ENCODE peak calls at places on chromosomes 12 and 14, in six cellular contexts. P is Calu3, M is mesothelial cell of epicardium, C is body of pancreas, T is mucosa of descending colon, V is AG09309. Y is an unnamed sample.

GRCh38 chr14:77641534-77642341 is 25.3 kb upstream of the SPTLC2 start:
- DNase-seq in T (peak), V (no peak), M (no peak), P (peak), C (peak), Y (no peak)

GRCh38 chr12:132003846-132004245 is 54.1 kb downstream of the EP400 start:
- DNase-seq in M (no peak), T (no peak), P (no peak), V (peak), C (no peak), Y (no peak)

GRCh38 chr12:122106891-122107660 is 28.5 kb downstream of the MLXIP start:
- DNase-seq in M (no peak), P (no peak), C (peak), V (peak), T (peak), Y (no peak)

GRCh38 chr12:52372216-52373154 is 5.2 kb upstream of the KRT85 start:
- DNase-seq in V (peak), P (peak), T (no peak), M (peak), C (peak), Y (no peak)

GRCh38 chr14:50363734-50364113 is 33.0 kb downstream of the CDKL1 start:
- DNase-seq in P (no peak), C (no peak), M (no peak), V (no peak), T (no peak), Y (no peak)

GRCh38 chr14:39230416-39230815 is 3.3 kb upstream of the MIA2 start:
- DNase-seq in C (no peak), P (no peak), T (no peak), M (no peak), V (no peak), Y (no peak)

GRCh38 chr14:56004323-56004722 is 113.9 kb upstream of the PELI2 start:
- DNase-seq in T (no peak), V (no peak), M (no peak), C (no peak), P (no peak), Y (no peak)

GRCh38 chr14:23378612-23379220 is 1.9 kb downstream of the CMTM5 start:
- DNase-seq in T (no peak), C (no peak), P (no peak), M (no peak), V (no peak), Y (no peak)

GRCh38 chr14:23078692-23079116 is 16.2 kb downstream of the ACIN1 start:
- DNase-seq in V (peak), M (no peak), C (no peak), P (peak), T (no peak), Y (no peak)

GRCh38 chr12:132248439-132249157 is 80.8 kb downstream of the GALNT9 start:
- DNase-seq in P (no peak), M (no peak), C (no peak), V (no peak), T (peak), Y (no peak)

DNA sequence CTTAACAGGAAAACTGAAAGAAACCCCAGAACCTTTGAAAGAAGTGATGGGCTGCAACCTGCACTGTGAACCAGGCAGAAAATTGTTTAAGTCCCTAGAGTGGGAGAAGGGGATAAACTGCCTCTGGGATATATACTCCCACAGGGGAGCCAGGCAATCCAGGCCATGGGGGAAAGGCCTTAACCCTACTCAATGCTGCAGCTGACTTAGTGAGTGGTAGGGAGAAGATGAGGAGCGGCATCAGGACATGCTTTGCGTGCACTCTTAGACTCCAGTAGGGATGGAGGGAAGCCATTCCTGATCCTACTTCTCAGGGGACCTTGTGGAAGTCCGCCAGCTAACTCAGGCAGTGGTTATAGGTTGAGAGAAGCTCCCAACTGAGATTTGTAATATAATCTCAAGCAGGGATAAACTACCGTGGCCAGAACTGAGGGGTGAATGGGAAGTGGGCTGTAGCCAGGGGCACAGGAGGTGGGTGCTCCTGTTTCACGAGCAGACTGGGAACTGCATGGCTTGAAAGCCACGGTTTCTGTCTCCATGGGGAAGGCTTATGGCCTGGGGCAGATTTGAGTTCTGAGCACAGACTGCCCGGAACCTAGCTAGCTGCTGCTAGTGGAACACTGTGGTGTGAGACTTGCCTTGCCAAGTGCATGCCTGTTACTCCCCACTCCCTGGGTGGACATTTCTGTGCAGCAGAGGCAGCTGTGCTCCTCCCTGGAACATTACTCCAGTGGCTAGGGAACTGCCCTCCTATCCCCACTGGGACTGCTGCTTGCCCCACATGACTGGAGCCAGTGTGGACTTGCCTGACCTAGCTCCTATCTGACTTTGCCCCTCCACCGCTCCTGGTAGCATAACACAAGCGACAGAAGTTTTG is 119.2 kb upstream of the SCAF11 start:
- DNase-seq in T (no peak), M (no peak), C (no peak), P (no peak), V (no peak), Y (no peak)
- TF ChIP-seq CTCF in T (no peak), M (no peak), C (no peak), P (no peak), V (no peak), Y (no peak)

GRCh38 chr12:121096199-121096798 is 36.4 kb upstream of the P2RX7 start:
- DNase-seq in M (no peak), P (no peak), T (no peak), V (no peak), C (no peak), Y (no peak)
- TF ChIP-seq CTCF in M (no peak), P (no peak), T (no peak), V (no peak), C (no peak), Y (no peak)

DNA sequence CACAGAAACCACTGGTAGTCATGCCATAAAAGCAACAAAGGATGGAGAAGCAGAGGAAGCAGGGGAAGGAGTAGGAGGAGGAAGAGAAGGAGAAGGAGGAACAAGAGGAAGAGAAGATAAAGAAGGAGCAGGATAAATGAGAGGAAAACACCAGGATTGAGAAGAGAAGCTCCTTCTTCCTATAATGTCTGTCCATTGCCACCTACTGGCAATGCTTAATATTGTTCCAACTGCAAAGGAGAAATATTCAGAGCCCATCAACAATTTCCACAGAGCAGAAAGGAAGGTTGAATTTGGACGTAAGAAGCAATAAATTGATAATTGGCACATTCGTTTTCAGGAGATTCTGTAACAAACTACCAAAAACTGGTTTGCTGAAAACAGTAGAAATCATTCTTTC is 898.4 kb downstream of the SLC16A7 start:
- DNase-seq in V (peak), C (no peak), M (no peak), P (peak), T (no peak), Y (no peak)
- TF ChIP-seq CTCF in V (peak), C (peak), M (peak), P (peak), T (no peak), Y (peak)

GRCh38 chr12:19643635-19644034 is 204.3 kb downstream of the AEBP2 start:
- DNase-seq in M (no peak), C (no peak), V (peak), P (peak), T (no peak), Y (no peak)
- TF ChIP-seq CTCF in M (no peak), C (no peak), V (peak), P (peak), T (peak), Y (peak)